ENCODE peak calls at places on chromosomes 1 and 21, in seven cellular contexts. P, K, O, H, M, J and F are unnamed samples.

GRCh38 chr1:202056644-202057334 is 46.4 kb downstream of the ELF3 start:
- DNase-seq in O (no peak), H (no peak), M (no peak), J (no peak), K (no peak), P (peak), F (peak)

GRCh38 chr1:57727121-57727520 is 303.3 kb upstream of the DAB1 start:
- DNase-seq in H (no peak), P (no peak), M (no peak), J (no peak), O (no peak), K (no peak), F (no peak)

GRCh38 chr21:41141031-41141457 is 26.9 kb upstream of the BACE2 start:
- DNase-seq in J (peak), P (no peak), M (peak), H (no peak), K (no peak), O (no peak), F (no peak)

GRCh38 chr1:18631496-18632217 is 1.0 kb downstream of the PAX7 start:
- DNase-seq in M (no peak), O (no peak), K (no peak), J (no peak), P (peak), H (peak), F (no peak)

GRCh38 chr1:43666608-43667007 is 16.7 kb downstream of the KDM4A start:
- DNase-seq in K (no peak), M (no peak), J (no peak), H (no peak), O (no peak), P (no peak), F (no peak)

GRCh38 chr1:65395887-65396612 is 24.4 kb upstream of the LEPR start:
- DNase-seq in M (peak), H (no peak), O (no peak), K (no peak), P (no peak), J (peak), F (no peak)

GRCh38 chr1:86082183-86082582 is 74.4 kb downstream of the COL24A1 start:
- DNase-seq in O (no peak), P (no peak), H (no peak), M (no peak), K (no peak), J (no peak), F (no peak)

GRCh38 chr1:205444931-205445652 is 10.8 kb downstream of the BLACAT1 start:
- DNase-seq in K (no peak), O (no peak), P (peak), H (no peak), J (peak), M (no peak), F (no peak)

GRCh38 chr1:5586629-5587028 is 405.6 kb downstream of the NPHP4 start:
- DNase-seq in M (no peak), O (no peak), P (no peak), K (no peak), J (no peak), H (peak), F (no peak)

GRCh38 chr1:143611159-143611558 is 360.6 kb downstream of the FAM72C start:
- DNase-seq in P (no peak), M (no peak), K (no peak), H (no peak), J (peak), O (no peak), F (no peak)

GRCh38 chr1:71298633-71299032 is 217.8 kb upstream of the ZRANB2 start:
- DNase-seq in J (peak), K (no peak), O (no peak), P (no peak), M (no peak), H (no peak), F (no peak)

GRCh38 chr1:212466913-212467650 is 34.4 kb downstream of the NENF start:
- DNase-seq in P (no peak), O (no peak), H (peak), M (no peak), K (no peak), J (no peak), F (no peak)

GRCh38 chr1:220498188-220498587 is 29.7 kb upstream of the MARK1 start:
- DNase-seq in O (no peak), J (peak), M (no peak), P (no peak), K (no peak), H (no peak), F (no peak)

GRCh38 chr21:31706562-31706961 is 25.4 kb downstream of the SCAF4 start:
- DNase-seq in O (no peak), J (no peak), H (no peak), M (no peak), K (no peak), P (no peak), F (no peak)

GRCh38 chr1:55069280-55069679 is 29.9 kb downstream of the PCSK9 start:
- DNase-seq in H (no peak), K (no peak), P (no peak), J (no peak), M (no peak), O (no peak), F (no peak)

GRCh38 chr1:4711191-4711915 is 56.9 kb downstream of the AJAP1 start:
- DNase-seq in J (no peak), P (no peak), K (no peak), M (no peak), H (peak), O (no peak), F (peak)

GRCh38 chr1:234478481-234479309 is at the start of gene TARBP1:
- DNase-seq in J (peak), O (no peak), H (peak), P (peak), K (peak), M (no peak), F (peak)

GRCh38 chr21:8989261-8989882 is 1532.0 kb upstream of the TPTE start:
- DNase-seq in H (no peak), J (no peak), O (no peak), P (no peak), K (no peak), M (no peak), F (no peak)

GRCh38 chr1:169113613-169114119 is 7.2 kb downstream of the ATP1B1 start:
- DNase-seq in M (peak), O (no peak), K (no peak), P (peak), J (peak), H (no peak), F (no peak)

GRCh38 chr1:160081261-160081936 is at the start of gene KCNJ9:
- DNase-seq in M (no peak), O (no peak), K (no peak), H (peak), P (no peak), J (peak), F (peak)

GRCh38 chr1:8314346-8315280 is 3.3 kb upstream of the SLC45A1 start:
- DNase-seq in O (peak), M (peak), H (peak), J (peak), K (peak), P (peak), F (peak)

GRCh38 chr1:32394890-32395415 is 712 bp upstream of the BSDC1 start:
- DNase-seq in O (no peak), P (no peak), J (peak), K (no peak), M (no peak), H (no peak), F (no peak)

GRCh38 chr21:33640697-33641338 is 723 bp downstream of the CRYZL1 start:
- DNase-seq in P (no peak), H (no peak), J (peak), M (no peak), O (no peak), K (no peak), F (no peak)

GRCh38 chr1:184959626-184960025 is 14.7 kb downstream of the NIBAN1 start:
- DNase-seq in J (no peak), H (no peak), O (no peak), K (no peak), P (no peak), M (no peak), F (no peak)

GRCh38 chr1:44650159-44650831 is 24.0 kb downstream of the TMEM53 start:
- DNase-seq in P (peak), K (no peak), J (no peak), O (no peak), H (no peak), M (no peak), F (peak)

GRCh38 chr1:99682291-99682751 is 36.4 kb downstream of the PALMD start:
- DNase-seq in P (no peak), O (no peak), K (no peak), H (no peak), M (no peak), J (peak), F (no peak)

GRCh38 chr1:208309771-208310170 is 65.6 kb upstream of the PLXNA2 start:
- DNase-seq in H (no peak), J (no peak), P (no peak), M (no peak), O (no peak), K (no peak), F (no peak)

GRCh38 chr21:43611598-43612369 is 47.5 kb downstream of the HSF2BP start:
- DNase-seq in H (peak), M (no peak), J (peak), P (peak), K (no peak), O (no peak), F (peak)

DNA sequence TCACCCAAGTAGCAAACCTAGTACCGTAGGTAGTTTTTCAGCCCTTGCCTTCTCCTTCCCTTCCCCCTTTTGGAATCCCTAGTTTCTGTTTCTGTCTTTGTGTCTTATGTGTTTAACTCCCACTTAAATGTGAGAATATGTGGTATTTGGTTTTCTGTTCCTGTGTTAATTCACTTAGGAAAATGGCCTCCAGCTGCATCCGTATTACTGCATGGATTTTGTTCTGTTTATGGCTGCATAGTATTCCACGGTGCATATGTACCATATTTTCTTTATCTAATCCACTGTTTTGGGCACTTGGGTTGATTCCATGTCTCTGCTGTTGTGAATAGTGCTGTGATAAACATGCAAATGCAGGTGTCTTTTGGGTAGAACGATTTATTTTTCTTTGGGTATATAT is 138.6 kb downstream of the POU2F1 start:
- DNase-seq in H (no peak), M (no peak), K (no peak), O (no peak), P (no peak), J (no peak), F (no peak)
- TF ChIP-seq CTCF in H (no peak), M (no peak), K (no peak), O (no peak), P (no peak), J (no peak), F (no peak)

DNA sequence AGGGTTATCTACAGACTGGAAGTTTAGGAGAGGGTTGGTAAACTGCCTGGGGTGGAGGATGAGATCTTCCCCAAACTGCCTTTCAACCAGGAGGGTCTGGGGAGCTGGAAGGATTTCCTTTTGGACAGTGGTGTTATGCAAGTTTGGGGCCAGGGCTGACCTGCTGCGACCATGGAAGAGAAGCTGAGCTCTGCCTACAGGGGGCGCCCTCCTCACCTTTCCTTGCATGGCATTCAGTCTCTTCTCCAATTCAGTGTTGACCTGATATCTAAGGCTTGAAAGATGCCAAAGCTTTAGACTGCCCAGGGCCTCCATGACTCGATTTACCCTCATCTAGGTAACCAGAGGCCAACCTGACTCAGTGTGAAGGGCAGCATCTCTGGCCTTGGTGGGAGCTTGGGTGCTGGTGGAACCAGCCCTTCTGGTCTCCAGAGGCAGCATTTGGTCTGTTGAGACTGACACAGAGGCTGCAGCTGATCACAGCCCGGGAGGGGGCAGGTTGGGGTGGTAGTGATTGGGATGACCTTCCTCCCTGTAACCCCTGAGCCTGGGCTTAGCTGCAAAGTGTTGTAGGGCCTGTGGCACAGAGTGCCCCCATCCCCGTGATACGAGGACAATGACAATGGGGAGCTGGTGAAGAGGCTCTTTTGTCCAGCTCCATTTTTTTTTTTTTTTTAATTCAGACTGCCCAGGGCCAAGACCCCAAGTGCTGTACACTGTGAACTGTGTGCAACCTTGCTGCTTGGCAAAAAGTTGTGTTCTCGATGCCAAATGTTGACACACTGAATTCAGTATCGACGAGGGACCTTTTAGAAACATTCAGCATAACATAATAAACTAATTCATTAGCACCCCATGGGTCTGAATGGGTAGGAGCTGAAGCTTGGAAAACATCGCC is 169.9 kb downstream of the GRIK3 start:
- DNase-seq in M (no peak), O (no peak), P (peak), K (no peak), H (no peak), J (no peak), F (peak)
- TF ChIP-seq CTCF in M (no peak), O (no peak), P (peak), K (no peak), H (no peak), J (peak), F (peak)

GRCh38 chr21:17699524-17700189 is 87.0 kb upstream of the BTG3 start:
- DNase-seq in H (no peak), K (no peak), P (no peak), M (no peak), O (no peak), J (no peak), F (no peak)

GRCh38 chr21:17693801-17694200 is 81.1 kb upstream of the BTG3 start:
- DNase-seq in M (no peak), P (no peak), H (no peak), J (no peak), K (no peak), O (no peak), F (no peak)

GRCh38 chr21:17697474-17697873 is 84.8 kb upstream of the BTG3 start:
- DNase-seq in M (no peak), J (no peak), P (no peak), O (no peak), K (no peak), H (no peak), F (no peak)
- TF ChIP-seq CTCF in M (no peak), J (no peak), P (no peak), O (no peak), K (no peak), H (no peak), F (no peak)

GRCh38 chr1:17079140-17079868 is 25.5 kb upstream of the SDHB start:
- DNase-seq in H (no peak), K (no peak), J (no peak), O (no peak), M (no peak), P (no peak), F (no peak)

GRCh38 chr1:17080881-17081280 is 27.0 kb upstream of the SDHB start:
- DNase-seq in K (no peak), H (no peak), J (no peak), O (no peak), P (no peak), M (no peak), F (no peak)

GRCh38 chr1:17071794-17072193 is 18.0 kb upstream of the SDHB start:
- DNase-seq in O (no peak), K (no peak), M (no peak), H (no peak), J (no peak), P (no peak), F (no peak)

GRCh38 chr1:17080085-17080759 is 26.4 kb upstream of the SDHB start:
- DNase-seq in H (no peak), O (no peak), K (no peak), J (no peak), P (no peak), M (no peak), F (no peak)

GRCh38 chr1:17075470-17076255 is 21.8 kb upstream of the SDHB start:
- DNase-seq in M (no peak), H (peak), K (no peak), P (peak), J (peak), O (no peak), F (no peak)
- TF ChIP-seq CTCF in M (peak), H (peak), K (no peak), P (peak), J (peak), O (no peak), F (peak)

DNA sequence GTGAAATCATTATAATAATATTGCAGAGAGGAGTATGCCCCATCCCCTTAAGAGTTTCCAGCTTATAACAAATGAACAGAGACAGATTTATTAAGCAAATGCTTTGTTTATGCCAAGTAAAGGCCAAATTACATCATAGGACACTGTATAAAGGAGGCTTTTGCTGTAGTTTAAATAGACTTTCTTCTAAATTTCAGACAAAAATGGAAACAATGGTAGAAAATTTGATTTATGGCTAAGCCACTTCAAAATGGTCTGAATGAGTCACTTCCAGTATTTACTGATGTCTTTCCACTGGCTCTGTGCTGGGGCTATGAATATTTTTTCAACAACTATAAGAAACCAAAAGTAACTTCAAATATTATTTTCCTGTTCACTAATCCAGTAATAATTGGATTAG is 81.0 kb upstream of the ST6GALNAC5 start:
- DNase-seq in K (no peak), J (no peak), O (no peak), M (no peak), H (no peak), P (no peak), F (no peak)
- TF ChIP-seq CTCF in K (no peak), J (no peak), O (no peak), M (no peak), H (no peak), P (no peak), F (no peak)